ENCODE peak calls at places on chromosome 20, in seven cellular contexts. L is stimulated activated CD4-positive, alpha-beta T cell treated with anti-CD3 and anti-CD28 coated beads, Interleukin-1b, Interleukin-23, amount 100 ng/mL, for 24 hours; G is NAMALWA; U is T-helper 2 cell; A is HTR-8/SVneo; S is cardiac fibroblast; D is CD8-positive, alpha-beta T cell. J is an unnamed sample.

GRCh38 chr20:46752639-46753235 is 43.3 kb downstream of the SLC2A10 start:
- DNase-seq in L (peak; percentile 36), G (peak; percentile 73), U (no peak), A (peak; percentile 80), S (peak; percentile 76), D (no peak), J (peak; percentile 19)

GRCh38 chr20:58069796-58070663 is 158.4 kb downstream of the ANKRD60 start:
- DNase-seq in L (no peak), G (no peak), U (no peak), A (no peak), S (no peak), D (no peak), J (no peak)

GRCh38 chr20:10367425-10367920 is 66.5 kb downstream of the MKKS start:
- DNase-seq in L (no peak), G (no peak), U (no peak), A (no peak), S (no peak), D (no peak), J (no peak)

GRCh38 chr20:49567421-49568256 is at the start of gene PTGIS:
- DNase-seq in L (no peak), G (no peak), U (no peak), A (peak; percentile 72), S (no peak), D (no peak), J (no peak)

GRCh38 chr20:52056203-52057062 is 135.1 kb downstream of the ZFP64 start:
- DNase-seq in L (no peak), G (no peak), U (no peak), A (no peak), S (peak; percentile 92), D (no peak), J (no peak)

GRCh38 chr20:4937422-4938319 is 63.6 kb downstream of the SLC23A2 start:
- DNase-seq in L (no peak), G (no peak), U (no peak), A (no peak), S (no peak), D (no peak), J (no peak)

GRCh38 chr20:19113343-19113930 is 99.0 kb upstream of the SLC24A3 start:
- DNase-seq in L (no peak), G (no peak), U (no peak), A (no peak), S (no peak), D (no peak), J (no peak)

GRCh38 chr20:17987988-17988387 is 19.2 kb downstream of the MGME1 start:
- DNase-seq in L (no peak), G (no peak), U (no peak), A (no peak), S (no peak), D (no peak), J (no peak)

GRCh38 chr20:62064788-62065668 is 653 bp downstream of the TAF4 start:
- DNase-seq in L (no peak), G (no peak), U (no peak), A (no peak), S (no peak), D (no peak), J (no peak)

GRCh38 chr20:36827541-36828279 is 48.2 kb upstream of the TLDC2 start:
- DNase-seq in L (no peak), G (no peak), U (no peak), A (no peak), S (no peak), D (no peak), J (no peak)

GRCh38 chr20:37347891-37348642 is 2.1 kb downstream of the SRC start:
- DNase-seq in L (no peak), G (no peak), U (no peak), A (no peak), S (no peak), D (no peak), J (no peak)

GRCh38 chr20:58054744-58055373 is 173.6 kb downstream of the ANKRD60 start:
- DNase-seq in L (no peak), G (no peak), U (no peak), A (no peak), S (no peak), D (no peak), J (no peak)

GRCh38 chr20:46160661-46161060 is 42.5 kb downstream of the CD40 start:
- DNase-seq in L (no peak), G (no peak), U (no peak), A (no peak), S (no peak), D (no peak), J (no peak)

GRCh38 chr20:17956099-17956685 is 12.4 kb downstream of the SNX5 start:
- DNase-seq in L (no peak), G (peak; percentile 63), U (no peak), A (no peak), S (no peak), D (no peak), J (no peak)

GRCh38 chr20:7650481-7650880 is 289.8 kb downstream of the HAO1 start:
- DNase-seq in L (no peak), G (no peak), U (no peak), A (no peak), S (peak; percentile 69), D (no peak), J (no peak)

GRCh38 chr20:44600758-44601562 is 18.6 kb downstream of the PKIG start:
- DNase-seq in L (no peak), G (no peak), U (no peak), A (no peak), S (peak; percentile 61), D (no peak), J (no peak)

GRCh38 chr20:25360631-25361286 is 29.9 kb downstream of the ABHD12 start:
- DNase-seq in L (no peak), G (no peak), U (no peak), A (peak; percentile 37), S (peak; percentile 60), D (no peak), J (no peak)

GRCh38 chr20:37992802-37993538 is 40.3 kb downstream of the TTI1 start:
- DNase-seq in L (no peak), G (peak; percentile 40), U (no peak), A (peak; percentile 86), S (peak; percentile 82), D (no peak), J (no peak)

GRCh38 chr20:58618694-58619540 is 32.2 kb upstream of the STX16 start:
- DNase-seq in L (no peak), G (no peak), U (no peak), A (no peak), S (peak; percentile 82), D (no peak), J (no peak)

GRCh38 chr20:35478804-35479472 is 23.5 kb downstream of the CEP250 start:
- DNase-seq in L (no peak), G (peak; percentile 47), U (no peak), A (no peak), S (peak; percentile 20), D (no peak), J (no peak)

GRCh38 chr20:3765171-3765887 is 2.2 kb downstream of the ADISSP start:
- DNase-seq in L (no peak), G (no peak), U (no peak), A (no peak), S (no peak), D (no peak), J (no peak)